ENCODE peak calls at places on chromosomes 11 and 22, in eight cellular contexts. One of them, this sample, is unnamed.
A peak's percentile ranks its signal among the peaks of the same experiment; 100 is the strongest.

GRCh38 chr11:60345489-60345888 is 18.4 kb downstream of the MS4A6E start:
- DNase-seq in ovary: no peak
- DNase-seq in ascending aorta: no peak
- DNase-seq in mammary epithelial cell: no peak
- DNase-seq in K562: no peak
- DNase-seq in lower lobe of right lung: peak; percentile 61
- DNase-seq in IMR-90: no peak
- DNase-seq in Panc1: no peak
- DNase-seq in this sample: peak; percentile 31

GRCh38 chr22:20271114-20271994 is 3.2 kb upstream of the RTN4R start:
- DNase-seq in mammary epithelial cell: no peak
- DNase-seq in ovary: no peak
- DNase-seq in lower lobe of right lung: peak; percentile 64
- DNase-seq in K562: no peak
- DNase-seq in Panc1: no peak
- DNase-seq in ascending aorta: no peak
- DNase-seq in IMR-90: no peak
- DNase-seq in this sample: no peak

GRCh38 chr22:22745225-22746060 is 101.0 kb downstream of the GGTLC2 start:
- DNase-seq in K562: peak; percentile 83
- DNase-seq in lower lobe of right lung: no peak
- DNase-seq in IMR-90: peak; percentile 19
- DNase-seq in ovary: no peak
- DNase-seq in Panc1: no peak
- DNase-seq in ascending aorta: no peak
- DNase-seq in mammary epithelial cell: no peak
- DNase-seq in this sample: no peak

GRCh38 chr11:74935285-74935684 is 13.6 kb downstream of the XRRA1 start:
- DNase-seq in lower lobe of right lung: no peak
- DNase-seq in K562: no peak
- DNase-seq in mammary epithelial cell: no peak
- DNase-seq in ovary: no peak
- DNase-seq in Panc1: no peak
- DNase-seq in IMR-90: no peak
- DNase-seq in ascending aorta: no peak
- DNase-seq in this sample: no peak

GRCh38 chr11:19093976-19094375 is 23.0 kb upstream of the ZDHHC13 start:
- DNase-seq in IMR-90: no peak
- DNase-seq in ovary: no peak
- DNase-seq in mammary epithelial cell: peak; percentile 52
- DNase-seq in ascending aorta: no peak
- DNase-seq in lower lobe of right lung: no peak
- DNase-seq in Panc1: no peak
- DNase-seq in K562: no peak
- DNase-seq in this sample: no peak

GRCh38 chr22:48603621-48604320 is 1223.9 kb downstream of the BRD1 start:
- DNase-seq in ascending aorta: no peak
- DNase-seq in Panc1: no peak
- DNase-seq in K562: no peak
- DNase-seq in mammary epithelial cell: no peak
- DNase-seq in IMR-90: no peak
- DNase-seq in ovary: no peak
- DNase-seq in lower lobe of right lung: no peak
- DNase-seq in this sample: peak; percentile 82

GRCh38 chr11:71223671-71224660 is 28.4 kb downstream of the SHANK2 start:
- DNase-seq in Panc1: no peak
- DNase-seq in lower lobe of right lung: peak; percentile 20
- DNase-seq in K562: no peak
- DNase-seq in IMR-90: no peak
- DNase-seq in ovary: no peak
- DNase-seq in mammary epithelial cell: no peak
- DNase-seq in ascending aorta: no peak
- DNase-seq in this sample: no peak

GRCh38 chr22:49936018-49936972 is 17.9 kb downstream of the CRELD2 start:
- DNase-seq in ascending aorta: peak; percentile 87
- DNase-seq in mammary epithelial cell: peak; percentile 87
- DNase-seq in K562: peak; percentile 79
- DNase-seq in lower lobe of right lung: peak; percentile 97
- DNase-seq in Panc1: no peak
- DNase-seq in ovary: peak; percentile 96
- DNase-seq in IMR-90: peak; percentile 86
- DNase-seq in this sample: peak; percentile 72

GRCh38 chr22:43470218-43470617 is 58.4 kb downstream of the MPPED1 start:
- DNase-seq in ovary: no peak
- DNase-seq in IMR-90: no peak
- DNase-seq in Panc1: no peak
- DNase-seq in K562: no peak
- DNase-seq in lower lobe of right lung: no peak
- DNase-seq in ascending aorta: no peak
- DNase-seq in mammary epithelial cell: no peak
- DNase-seq in this sample: no peak

GRCh38 chr11:64536396-64536935 is 54.6 kb upstream of the SLC22A12 start:
- DNase-seq in ascending aorta: no peak
- DNase-seq in mammary epithelial cell: no peak
- DNase-seq in lower lobe of right lung: peak; percentile 6
- DNase-seq in K562: no peak
- DNase-seq in IMR-90: peak; percentile 15
- DNase-seq in Panc1: no peak
- DNase-seq in ovary: no peak
- DNase-seq in this sample: no peak

GRCh38 chr11:34603129-34604001 is 17.5 kb upstream of the EHF start:
- DNase-seq in IMR-90: no peak
- DNase-seq in lower lobe of right lung: no peak
- DNase-seq in ovary: no peak
- DNase-seq in ascending aorta: no peak
- DNase-seq in mammary epithelial cell: no peak
- DNase-seq in Panc1: no peak
- DNase-seq in K562: peak; percentile 85
- DNase-seq in this sample: no peak

GRCh38 chr11:108203075-108203474 is 19.4 kb downstream of the NPAT start:
- DNase-seq in K562: no peak
- DNase-seq in IMR-90: no peak
- DNase-seq in ascending aorta: no peak
- DNase-seq in ovary: no peak
- DNase-seq in mammary epithelial cell: no peak
- DNase-seq in lower lobe of right lung: no peak
- DNase-seq in Panc1: no peak
- DNase-seq in this sample: no peak

GRCh38 chr11:108196901-108197300 is 25.5 kb downstream of the NPAT start:
- DNase-seq in lower lobe of right lung: no peak
- DNase-seq in ascending aorta: no peak
- DNase-seq in mammary epithelial cell: no peak
- DNase-seq in IMR-90: no peak
- DNase-seq in ovary: no peak
- DNase-seq in K562: no peak
- DNase-seq in Panc1: no peak
- DNase-seq in this sample: no peak

GRCh38 chr11:108199446-108200321 is 22.8 kb downstream of the NPAT start:
- DNase-seq in ovary: no peak
- DNase-seq in lower lobe of right lung: peak; percentile 69
- DNase-seq in Panc1: no peak
- DNase-seq in ascending aorta: no peak
- DNase-seq in K562: peak; percentile 46
- DNase-seq in mammary epithelial cell: peak; percentile 97
- DNase-seq in IMR-90: peak; percentile 68
- DNase-seq in this sample: no peak

GRCh38 chr11:108197351-108197750 is 25.1 kb downstream of the NPAT start:
- DNase-seq in lower lobe of right lung: no peak
- DNase-seq in Panc1: no peak
- DNase-seq in mammary epithelial cell: no peak
- DNase-seq in ascending aorta: no peak
- DNase-seq in K562: no peak
- DNase-seq in ovary: no peak
- DNase-seq in IMR-90: no peak
- DNase-seq in this sample: no peak

DNA sequence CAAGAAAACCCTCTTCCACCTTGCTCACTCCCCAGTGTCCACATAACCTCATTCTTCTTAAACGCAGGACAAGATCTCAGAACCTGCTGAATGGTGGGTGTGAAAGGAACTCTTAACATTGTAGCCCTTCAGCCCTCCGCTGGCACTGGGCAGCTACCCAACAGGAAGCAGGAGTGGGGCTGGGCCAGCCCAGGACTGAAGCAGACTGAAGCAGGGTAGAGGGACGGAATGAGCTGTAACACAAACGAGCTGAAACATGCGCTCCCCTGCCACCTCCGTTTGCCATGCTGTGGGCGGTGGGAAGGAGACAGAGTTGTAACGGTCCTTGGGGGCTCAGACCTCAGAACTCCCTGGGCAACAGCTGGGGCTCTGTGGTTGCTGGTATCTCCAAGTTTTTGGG is 23.6 kb downstream of the NPAT start:
- DNase-seq in IMR-90: no peak
- DNase-seq in lower lobe of right lung: peak; percentile 70
- DNase-seq in mammary epithelial cell: peak; percentile 75
- DNase-seq in Panc1: no peak
- DNase-seq in ovary: no peak
- DNase-seq in K562: no peak
- DNase-seq in ascending aorta: no peak
- DNase-seq in this sample: no peak
- H3K27ac ChIP-seq in IMR-90: no peak overlapping the region
- H3K27ac ChIP-seq in lower lobe of right lung: no peak overlapping the region
- H3K27ac ChIP-seq in mammary epithelial cell: peak overlapping the region; percentile 78
- H3K27ac ChIP-seq in Panc1: no peak overlapping the region
- H3K27ac ChIP-seq in ovary: no peak overlapping the region
- H3K27ac ChIP-seq in K562: no peak overlapping the region
- H3K27ac ChIP-seq in ascending aorta: no peak overlapping the region
- H3K27ac ChIP-seq in this sample: no peak overlapping the region

GRCh38 chr11:86955111-86955673 is at the start of gene FZD4:
- DNase-seq in IMR-90: peak; percentile 78
- DNase-seq in ovary: peak; percentile 93
- DNase-seq in mammary epithelial cell: peak; percentile 87
- DNase-seq in lower lobe of right lung: peak; percentile 93
- DNase-seq in Panc1: no peak
- DNase-seq in ascending aorta: peak; percentile 44
- DNase-seq in K562: peak; percentile 98
- DNase-seq in this sample: peak; percentile 57

GRCh38 chr11:86952221-86952875 is 2.8 kb downstream of the FZD4 start:
- DNase-seq in mammary epithelial cell: no peak
- DNase-seq in Panc1: no peak
- DNase-seq in K562: no peak
- DNase-seq in ovary: no peak
- DNase-seq in ascending aorta: no peak
- DNase-seq in IMR-90: no peak
- DNase-seq in lower lobe of right lung: no peak
- DNase-seq in this sample: no peak

GRCh38 chr11:86955674-86956522 is 703 bp upstream of the FZD4 start:
- DNase-seq in ascending aorta: peak; percentile 44
- DNase-seq in Panc1: no peak
- DNase-seq in mammary epithelial cell: peak; percentile 72
- DNase-seq in IMR-90: peak; percentile 61
- DNase-seq in K562: peak; percentile 90
- DNase-seq in lower lobe of right lung: peak; percentile 86
- DNase-seq in ovary: peak; percentile 90
- DNase-seq in this sample: peak; percentile 62

GRCh38 chr11:86952933-86953637 is 2.1 kb downstream of the FZD4 start:
- DNase-seq in mammary epithelial cell: no peak
- DNase-seq in IMR-90: peak; percentile 59
- DNase-seq in ovary: no peak
- DNase-seq in ascending aorta: no peak
- DNase-seq in K562: no peak
- DNase-seq in lower lobe of right lung: no peak
- DNase-seq in Panc1: no peak
- DNase-seq in this sample: no peak

DNA sequence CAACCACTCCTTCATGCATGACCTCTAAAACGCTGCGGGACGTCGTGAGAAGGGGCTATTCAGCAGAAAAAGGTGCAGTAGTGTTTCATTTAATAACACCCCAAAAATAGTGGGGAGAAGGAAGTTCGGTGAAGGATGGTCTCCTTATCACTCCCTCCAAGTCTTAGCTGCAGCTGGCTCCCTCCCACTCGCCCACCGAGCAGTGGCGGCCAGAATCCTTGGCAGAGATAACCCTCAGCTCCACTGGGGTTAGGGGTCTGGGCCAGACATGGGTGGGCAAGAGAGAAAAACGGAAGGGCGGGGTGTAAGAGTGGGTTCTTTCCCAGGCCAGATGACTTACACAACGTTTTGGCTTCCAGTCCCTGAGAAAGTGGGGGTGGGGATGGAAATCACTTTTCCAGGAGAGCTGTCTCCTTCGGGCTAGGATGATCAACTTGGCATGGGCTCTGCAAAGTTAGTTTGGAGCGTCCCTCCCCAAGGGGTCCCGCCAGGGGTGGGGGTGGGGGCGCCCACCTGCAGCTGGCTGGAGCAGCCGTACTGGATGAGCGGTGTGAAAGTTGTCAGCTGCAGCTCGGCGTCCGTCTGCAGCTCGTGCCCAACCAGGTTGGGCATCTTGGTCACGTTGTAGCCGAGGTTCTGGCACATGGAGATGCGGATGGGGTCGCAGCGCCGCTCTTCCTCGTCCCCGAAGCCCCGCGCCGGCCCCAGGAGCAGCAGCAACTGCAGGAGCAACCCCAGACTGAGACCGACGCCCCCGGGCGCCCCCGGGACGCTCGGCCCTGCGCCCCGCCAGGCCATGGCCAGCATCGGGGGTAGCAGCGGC is 696 bp downstream of the FZD4 start:
- DNase-seq in K562: peak; percentile 23
- DNase-seq in ovary: peak; percentile 52
- DNase-seq in mammary epithelial cell: peak; percentile 6
- DNase-seq in Panc1: no peak
- DNase-seq in ascending aorta: no peak
- DNase-seq in IMR-90: no peak
- DNase-seq in lower lobe of right lung: peak; percentile 52
- DNase-seq in this sample: no peak
- H3K27ac ChIP-seq in K562: peak overlapping the region; percentile 65
- H3K27ac ChIP-seq in ovary: peak overlapping the region; percentile 91
- H3K27ac ChIP-seq in mammary epithelial cell: no peak overlapping the region
- H3K27ac ChIP-seq in Panc1: peak overlapping the region; percentile 65
- H3K27ac ChIP-seq in ascending aorta: peak overlapping the region; percentile 93
- H3K27ac ChIP-seq in IMR-90: peak overlapping the region; percentile 62
- H3K27ac ChIP-seq in lower lobe of right lung: peak overlapping the region; percentile 94
- H3K27ac ChIP-seq in this sample: peak overlapping the region; percentile 49

DNA sequence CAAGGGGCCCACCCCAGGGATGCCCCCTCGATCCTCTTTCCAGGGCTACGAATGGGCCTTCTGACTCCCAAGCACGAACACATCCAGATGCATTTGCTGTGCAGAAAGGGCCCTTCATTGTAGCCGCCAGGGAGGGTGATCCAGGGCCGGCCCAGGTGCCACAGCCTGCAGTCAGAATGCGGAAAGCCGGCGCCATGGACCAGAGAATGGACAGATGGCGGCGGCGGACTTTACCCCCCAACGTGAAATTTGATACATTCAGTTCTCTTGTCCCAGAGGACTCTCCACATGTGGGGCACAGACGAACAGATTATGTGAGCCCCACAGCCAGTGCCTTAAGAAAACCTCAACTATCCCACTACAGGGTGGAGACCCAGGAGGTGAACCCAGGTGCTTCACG is 87.2 kb downstream of the KIAA1671 start:
- DNase-seq in ovary: no peak
- DNase-seq in mammary epithelial cell: no peak
- DNase-seq in lower lobe of right lung: no peak
- DNase-seq in K562: no peak
- DNase-seq in Panc1: no peak
- DNase-seq in ascending aorta: no peak
- DNase-seq in IMR-90: no peak
- DNase-seq in this sample: no peak
- H3K27ac ChIP-seq in ovary: no peak overlapping the region
- H3K27ac ChIP-seq in mammary epithelial cell: no peak overlapping the region
- H3K27ac ChIP-seq in lower lobe of right lung: no peak overlapping the region
- H3K27ac ChIP-seq in K562: no peak overlapping the region
- H3K27ac ChIP-seq in Panc1: no peak overlapping the region
- H3K27ac ChIP-seq in ascending aorta: no peak overlapping the region
- H3K27ac ChIP-seq in IMR-90: no peak overlapping the region
- H3K27ac ChIP-seq in this sample: no peak overlapping the region

GRCh38 chr11:1767399-1768140 is 3.8 kb upstream of the CTSD start:
- DNase-seq in mammary epithelial cell: no peak
- DNase-seq in K562: no peak
- DNase-seq in Panc1: no peak
- DNase-seq in ovary: no peak
- DNase-seq in IMR-90: no peak
- DNase-seq in ascending aorta: no peak
- DNase-seq in lower lobe of right lung: no peak
- DNase-seq in this sample: no peak
- H3K27ac ChIP-seq in mammary epithelial cell: no peak overlapping the region
- H3K27ac ChIP-seq in K562: no peak overlapping the region
- H3K27ac ChIP-seq in Panc1: peak overlapping the region; percentile 51
- H3K27ac ChIP-seq in ovary: no peak overlapping the region
- H3K27ac ChIP-seq in IMR-90: no peak overlapping the region
- H3K27ac ChIP-seq in ascending aorta: no peak overlapping the region
- H3K27ac ChIP-seq in lower lobe of right lung: no peak overlapping the region
- H3K27ac ChIP-seq in this sample: no peak overlapping the region

This sample was measured in substantia nigra.